ENCODE peak calls at places on chromosomes 2 and 18, in five cellular contexts. Y, P, J, W and K are unnamed samples.

GRCh38 chr2:177254433-177255226 is 9.9 kb downstream of the NFE2L2 start:
- DNase-seq in Y (peak; percentile 54), P (no peak), J (peak; percentile 68), W (peak; percentile 62), K (peak; percentile 70)

GRCh38 chr2:241659150-241659739 is 21.8 kb downstream of the ATG4B start:
- DNase-seq in Y (peak; percentile 88), P (no peak), J (peak; percentile 52), W (peak; percentile 50), K (peak; percentile 56)

GRCh38 chr2:209456489-209456888 is 32.6 kb downstream of the MAP2 start:
- DNase-seq in Y (no peak), P (no peak), J (no peak), W (no peak), K (no peak)

GRCh38 chr2:151277011-151277410 is 12.5 kb downstream of the NMI start:
- DNase-seq in Y (no peak), P (no peak), J (no peak), W (no peak), K (no peak)

GRCh38 chr18:63224574-63224973 is 95.0 kb downstream of the BCL2 start:
- DNase-seq in Y (no peak), P (no peak), J (no peak), W (no peak), K (no peak)

GRCh38 chr2:68163641-68164040 is 6.0 kb downstream of the PNO1 start:
- DNase-seq in Y (no peak), P (no peak), J (no peak), W (no peak), K (no peak)

GRCh38 chr2:173697929-173698328 is 267.2 kb downstream of the SP3 start:
- DNase-seq in Y (no peak), P (no peak), J (no peak), W (no peak), K (no peak)

GRCh38 chr2:232473467-232473890 is 14.2 kb downstream of the ECEL1 start:
- DNase-seq in Y (no peak), P (no peak), J (no peak), W (no peak), K (no peak)

GRCh38 chr18:49685231-49685942 is 123.5 kb downstream of the LIPG start:
- DNase-seq in Y (no peak), P (no peak), J (no peak), W (no peak), K (no peak)

GRCh38 chr2:61410185-61410584 is 60.7 kb downstream of the USP34 start:
- DNase-seq in Y (no peak), P (no peak), J (no peak), W (no peak), K (no peak)

GRCh38 chr18:78704960-78705600 is 274.5 kb upstream of the SALL3 start:
- DNase-seq in Y (no peak), P (no peak), J (no peak), W (no peak), K (no peak)

GRCh38 chr2:8160959-8161358 is 520.9 kb upstream of the ID2 start:
- DNase-seq in Y (no peak), P (no peak), J (no peak), W (no peak), K (no peak)
- TF ChIP-seq CTCF in Y (no peak), P (no peak), J (no peak), W (no peak), K (no peak)

DNA sequence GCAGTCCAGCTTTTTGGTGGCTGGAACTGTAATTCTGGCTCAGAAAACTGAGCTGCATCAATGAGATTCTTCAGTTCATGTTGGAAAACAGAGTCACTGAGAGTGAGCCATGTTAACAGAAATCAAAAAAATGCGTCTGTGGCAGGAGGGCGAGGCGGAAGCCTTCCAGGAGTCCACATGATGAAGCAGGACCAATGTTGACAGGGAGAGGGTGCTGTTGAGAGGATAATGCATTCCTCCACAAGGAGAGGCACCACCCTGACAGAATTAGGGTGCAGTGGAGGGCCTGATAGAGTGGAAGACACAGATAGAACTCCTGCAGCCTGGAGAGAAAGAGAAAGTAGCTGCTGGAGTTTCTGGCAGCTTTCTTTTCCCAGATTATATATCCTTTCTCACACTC is 111.5 kb downstream of the MGAT5 start:
- DNase-seq in Y (no peak), P (no peak), J (no peak), W (no peak), K (no peak)
- TF ChIP-seq CTCF in Y (no peak), P (peak; percentile 8), J (no peak), W (no peak), K (no peak)

GRCh38 chr2:120674246-120675170 is 61.2 kb upstream of the GLI2 start:
- DNase-seq in Y (no peak), P (no peak), J (no peak), W (no peak), K (no peak)

GRCh38 chr2:120673571-120674061 is 62.1 kb upstream of the GLI2 start:
- DNase-seq in Y (no peak), P (no peak), J (no peak), W (no peak), K (no peak)

GRCh38 chr2:120677696-120678095 is 58.0 kb upstream of the GLI2 start:
- DNase-seq in Y (no peak), P (no peak), J (no peak), W (no peak), K (no peak)

GRCh38 chr2:120677221-120677620 is 58.4 kb upstream of the GLI2 start:
- DNase-seq in Y (no peak), P (no peak), J (no peak), W (no peak), K (no peak)

GRCh38 chr2:120675460-120676130 is 60.1 kb upstream of the GLI2 start:
- DNase-seq in Y (peak; percentile 46), P (no peak), J (peak; percentile 79), W (peak; percentile 70), K (peak; percentile 78)
- TF ChIP-seq CTCF in Y (peak; percentile 68), P (peak; percentile 71), J (peak; percentile 73), W (peak; percentile 87), K (peak; percentile 84)

GRCh38 chr2:159285433-159285832 is 1.1 kb downstream of the WDSUB1 start:
- DNase-seq in Y (no peak), P (no peak), J (no peak), W (no peak), K (no peak)

GRCh38 chr2:159285929-159286708 is at the start of gene WDSUB1:
- DNase-seq in Y (peak; percentile 45), P (no peak), J (peak; percentile 81), W (peak; percentile 68), K (peak; percentile 55)

GRCh38 chr2:159283529-159283928 is 3.0 kb downstream of the WDSUB1 start:
- DNase-seq in Y (no peak), P (no peak), J (no peak), W (no peak), K (no peak)

GRCh38 chr2:159287733-159288132 is 1.2 kb upstream of the WDSUB1 start:
- DNase-seq in Y (no peak), P (no peak), J (no peak), W (no peak), K (no peak)

GRCh38 chr2:159286709-159287441 is 372 bp upstream of the WDSUB1 start:
- DNase-seq in Y (peak; percentile 96), P (peak; percentile 55), J (peak; percentile 99), W (peak; percentile 99), K (peak; percentile 99)
- TF ChIP-seq CTCF in Y (no peak), P (no peak), J (no peak), W (no peak), K (no peak)